ENCODE peak calls at places on chromosome 2, in five cellular contexts. E is A549; F is heart left ventricle; M is SK-N-SH; X is effector memory CD4-positive, alpha-beta T cell. T is an unnamed sample.

GRCh38 chr2:65746919-65747678 is 314.7 kb upstream of the SPRED2 start:
- DNase-seq in X (no peak), M (no peak), E (no peak), F (no peak), T (no peak)

GRCh38 chr2:96869281-96869823 is 528 bp downstream of the SEMA4C start:
- DNase-seq in X (no peak), M (peak; percentile 85), F (peak; percentile 89), E (peak; percentile 35), T (peak; percentile 74)

GRCh38 chr2:65715328-65715727 is 282.9 kb upstream of the SPRED2 start:
- DNase-seq in E (no peak), M (no peak), X (no peak), F (no peak), T (no peak)

GRCh38 chr2:157875720-157876065 is 437 bp downstream of the ACVR1 start:
- DNase-seq in F (peak; percentile 85), E (no peak), X (peak; percentile 36), M (no peak), T (peak; percentile 15)

GRCh38 chr2:14255135-14255820 is 377.2 kb upstream of the LRATD1 start:
- DNase-seq in X (no peak), M (peak; percentile 9), E (peak; percentile 9), F (no peak), T (no peak)

GRCh38 chr2:157838442-157839161 is 37.5 kb downstream of the ACVR1 start:
- DNase-seq in F (peak; percentile 66), M (peak; percentile 22), X (no peak), E (peak; percentile 60), T (no peak)

GRCh38 chr2:80858955-80859354 is 554.4 kb upstream of the LRRTM1 start:
- DNase-seq in M (no peak), F (no peak), X (no peak), E (no peak), T (no peak)

GRCh38 chr2:61620244-61621159 is 82.3 kb upstream of the XPO1 start:
- DNase-seq in E (peak; percentile 82), F (no peak), X (no peak), M (no peak), T (no peak)

GRCh38 chr2:38733300-38733971 is 17.7 kb downstream of the SRSF7 start:
- DNase-seq in F (no peak), E (no peak), M (no peak), X (no peak), T (no peak)

GRCh38 chr2:187138240-187138639 is 289.3 kb upstream of the ZSWIM2 start:
- DNase-seq in E (peak; percentile 38), X (no peak), M (peak; percentile 3), F (no peak), T (peak; percentile 13)

GRCh38 chr2:23286765-23287155 is 98.2 kb upstream of the KLHL29 start:
- DNase-seq in E (no peak), M (no peak), F (no peak), X (no peak), T (peak; percentile 63)

GRCh38 chr2:28322887-28323483 is 69.7 kb upstream of the FOSL2 start:
- DNase-seq in E (no peak), M (peak; percentile 9), F (no peak), X (no peak), T (no peak)

GRCh38 chr2:120469486-120469885 is 123.5 kb downstream of the INHBB start:
- DNase-seq in F (no peak), M (no peak), X (no peak), E (no peak), T (peak; percentile 14)

GRCh38 chr2:174682578-174683391 is 81.5 kb downstream of the CHRNA1 start:
- DNase-seq in F (peak; percentile 88), M (peak; percentile 95), X (peak; percentile 38), E (peak; percentile 64), T (peak; percentile 60)

GRCh38 chr2:34099377-34099776 is 500.3 kb upstream of the FAM98A start:
- DNase-seq in M (no peak), F (no peak), E (no peak), X (no peak), T (no peak)

GRCh38 chr2:34105015-34105767 is 506.1 kb upstream of the FAM98A start:
- DNase-seq in X (no peak), F (no peak), M (no peak), E (peak; percentile 10), T (no peak)

GRCh38 chr2:34104601-34105000 is 505.5 kb upstream of the FAM98A start:
- DNase-seq in X (no peak), F (no peak), M (no peak), E (no peak), T (no peak)

GRCh38 chr2:34103437-34103836 is 504.3 kb upstream of the FAM98A start:
- DNase-seq in E (no peak), F (no peak), M (no peak), X (no peak), T (no peak)

GRCh38 chr2:34102359-34102758 is 503.3 kb upstream of the FAM98A start:
- DNase-seq in X (no peak), E (no peak), M (no peak), F (no peak), T (no peak)
- H3K4me1 ChIP-seq in X (no peaks in the 10 kb centered on the region), E (peaks cover 4% of the 10 kb centered on the region), M (peaks cover 23% of the 10 kb centered on the region), F (no peaks in the 10 kb centered on the region), T (no peaks in the 10 kb centered on the region)

DNA sequence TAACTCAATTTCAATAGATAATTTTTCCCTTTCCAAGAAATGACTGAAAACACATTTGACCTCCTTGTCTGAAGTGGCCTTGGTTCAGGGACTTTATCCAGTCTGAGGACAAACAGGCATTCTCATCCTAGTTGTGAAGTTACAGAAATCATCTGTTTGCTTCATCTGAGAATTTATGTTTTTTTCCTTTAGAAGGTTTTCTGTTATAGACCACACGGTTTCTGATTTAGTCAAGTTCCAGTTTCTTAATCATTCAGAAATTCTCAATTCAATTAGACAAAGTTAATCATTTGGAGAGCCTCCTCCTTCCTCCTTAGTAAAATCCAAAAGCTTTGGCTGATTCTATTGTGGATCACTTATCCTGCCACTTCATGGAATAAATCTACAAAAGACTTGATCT is 60.9 kb downstream of the ICOS start:
- DNase-seq in F (no peak), E (no peak), M (no peak), X (no peak), T (no peak)
- H3K4me1 ChIP-seq in F (no peaks in the 10 kb centered on the region), E (no peaks in the 10 kb centered on the region), M (no peaks in the 10 kb centered on the region), X (peaks cover 30% of the 10 kb centered on the region), T (no peaks in the 10 kb centered on the region)

GRCh38 chr2:237870126-237870525 is 10.7 kb downstream of the RAMP1 start:
- DNase-seq in M (peak; percentile 67), X (no peak), F (no peak), E (no peak), T (no peak)
- H3K4me1 ChIP-seq in M (peaks cover 28% of the 10 kb centered on the region), X (no peaks in the 10 kb centered on the region), F (peaks cover 17% of the 10 kb centered on the region), E (peaks cover 31% of the 10 kb centered on the region), T (peaks cover 3% of the 10 kb centered on the region)

DNA sequence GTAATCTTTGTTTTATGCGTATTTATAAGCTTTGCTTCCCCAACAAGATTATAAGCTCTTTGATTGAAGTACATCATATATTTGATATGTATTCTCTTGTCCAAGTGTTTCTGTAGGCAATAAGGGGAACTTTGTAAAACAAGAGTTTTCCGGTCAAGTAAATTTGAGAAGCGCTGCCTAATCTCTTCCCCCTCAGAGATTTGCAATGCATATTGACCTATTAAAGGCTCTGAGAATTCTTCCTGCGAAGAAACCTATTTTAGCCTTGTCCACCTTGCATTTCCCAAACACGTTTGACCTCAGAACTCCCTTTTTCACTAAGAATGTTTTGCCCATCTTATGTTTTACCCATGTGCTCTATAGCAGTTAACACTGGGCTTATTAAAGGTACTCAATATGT is 26.9 kb upstream of the CASP10 start:
- DNase-seq in E (no peak), F (no peak), X (no peak), M (no peak), T (no peak)
- H3K4me1 ChIP-seq in E (peaks cover 39% of the 10 kb centered on the region), F (peaks cover 17% of the 10 kb centered on the region), X (peaks cover 8% of the 10 kb centered on the region), M (peaks cover 20% of the 10 kb centered on the region), T (peaks cover 22% of the 10 kb centered on the region)

DNA sequence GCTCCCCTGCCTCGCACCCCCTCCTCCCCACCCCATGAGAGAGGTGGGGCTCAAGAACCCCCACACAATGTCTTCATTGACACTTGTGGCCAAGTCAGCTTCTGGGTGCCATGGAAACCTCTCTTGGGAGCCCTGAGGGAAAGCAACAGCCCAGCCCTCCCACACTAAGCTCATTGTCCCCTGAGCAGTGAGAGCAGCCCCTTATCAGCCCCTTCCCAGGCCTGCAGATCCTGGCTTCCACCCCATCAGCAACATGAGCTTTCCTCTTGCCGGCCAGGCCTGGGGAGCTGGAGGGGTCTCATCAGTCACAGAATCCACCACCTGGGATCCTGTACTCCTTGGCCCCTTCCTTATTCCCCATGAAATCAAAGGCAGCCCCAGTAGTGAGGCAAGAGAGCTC is 107.8 kb upstream of the ST3GAL5 start:
- DNase-seq in X (no peak), E (no peak), F (no peak), M (no peak), T (no peak)
- H3K4me1 ChIP-seq in X (peaks cover 26% of the 10 kb centered on the region), E (peaks cover 40% of the 10 kb centered on the region), F (peaks cover 4% of the 10 kb centered on the region), M (peaks cover 39% of the 10 kb centered on the region), T (peaks cover 83% of the 10 kb centered on the region)

DNA sequence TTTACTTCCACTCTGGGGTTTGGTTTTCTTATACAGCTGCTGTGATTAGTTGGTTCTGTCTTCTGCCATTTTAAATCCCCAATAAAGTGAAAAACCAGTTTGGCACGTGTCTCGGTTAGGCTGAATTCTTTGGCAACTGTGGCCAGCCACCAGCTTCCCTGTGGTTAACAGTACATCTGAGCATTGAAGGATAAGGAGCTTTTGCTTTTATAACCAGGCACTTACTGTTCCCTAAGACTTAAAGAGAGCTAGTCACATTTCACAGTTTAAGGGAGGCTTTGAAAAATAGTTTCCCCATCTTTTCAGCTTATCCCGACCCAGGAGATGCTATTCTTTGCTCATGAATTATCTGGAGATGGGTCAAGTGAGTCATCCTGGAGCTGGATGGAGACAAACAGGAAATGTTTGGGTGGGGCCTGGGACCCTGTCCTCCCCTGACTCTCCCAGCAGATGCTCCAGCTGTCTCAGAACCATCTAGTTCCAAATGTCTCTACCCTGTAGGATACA is 57.3 kb upstream of the EML6 start:
- DNase-seq in X (no peak), E (peak; percentile 30), F (no peak), M (no peak), T (peak; percentile 52)
- H3K4me1 ChIP-seq in X (no peaks in the 10 kb centered on the region), E (peaks cover 47% of the 10 kb centered on the region), F (peaks cover 32% of the 10 kb centered on the region), M (peaks cover 31% of the 10 kb centered on the region), T (peaks cover 50% of the 10 kb centered on the region)

GRCh38 chr2:111910609-111911277 is 12.3 kb downstream of the MERTK start:
- DNase-seq in E (no peak), F (no peak), X (no peak), M (no peak), T (no peak)
- H3K4me1 ChIP-seq in E (no peaks in the 10 kb centered on the region), F (peaks cover 19% of the 10 kb centered on the region), X (no peaks in the 10 kb centered on the region), M (peaks cover 10% of the 10 kb centered on the region), T (no peaks in the 10 kb centered on the region)

T was measured in tibial nerve.